ENCODE peak calls at places on chromosomes 1 and 21, in four cellular contexts. T, H, I and R are unnamed samples.

GRCh38 chr1:185734929-185735666 is 907 bp downstream of the HMCN1 start:
- DNase-seq in T (no peak), H (no peak), I (no peak), R (no peak)

GRCh38 chr1:208120426-208120790 is 123.8 kb downstream of the PLXNA2 start:
- DNase-seq in T (no peak), H (no peak), I (no peak), R (no peak)

GRCh38 chr1:23795676-23796465 is 4.7 kb downstream of the GALE start:
- DNase-seq in T (no peak), H (no peak), I (no peak), R (no peak)

GRCh38 chr1:31428436-31429221 is 15.6 kb downstream of the SERINC2 start:
- DNase-seq in T (no peak), H (no peak), I (no peak), R (no peak)

GRCh38 chr21:42558846-42559245 is 45.2 kb downstream of the SLC37A1 start:
- DNase-seq in T (no peak), H (no peak), I (no peak), R (no peak)

GRCh38 chr1:208103821-208104513 is 140.2 kb downstream of the PLXNA2 start:
- DNase-seq in T (no peak), H (no peak), I (no peak), R (no peak)

GRCh38 chr1:180098242-180098995 is 56.2 kb upstream of the QSOX1 start:
- DNase-seq in T (no peak), H (no peak), I (peak), R (no peak)

GRCh38 chr21:16945580-16945979 is 567.3 kb upstream of the CXADR start:
- DNase-seq in T (no peak), H (no peak), I (no peak), R (no peak)

GRCh38 chr1:41868241-41868953 is 50.3 kb downstream of the HIVEP3 start:
- DNase-seq in T (peak), H (no peak), I (no peak), R (peak)

GRCh38 chr1:200448034-200448762 is 38.4 kb upstream of the ZNF281 start:
- DNase-seq in T (peak), H (no peak), I (no peak), R (peak)

GRCh38 chr1:162561616-162562451 is at the start of gene UAP1:
- DNase-seq in T (peak), H (no peak), I (peak), R (no peak)

GRCh38 chr1:146034976-146035469 is 13.5 kb upstream of the HJV start:
- DNase-seq in T (peak), H (no peak), I (no peak), R (no peak)

DNA sequence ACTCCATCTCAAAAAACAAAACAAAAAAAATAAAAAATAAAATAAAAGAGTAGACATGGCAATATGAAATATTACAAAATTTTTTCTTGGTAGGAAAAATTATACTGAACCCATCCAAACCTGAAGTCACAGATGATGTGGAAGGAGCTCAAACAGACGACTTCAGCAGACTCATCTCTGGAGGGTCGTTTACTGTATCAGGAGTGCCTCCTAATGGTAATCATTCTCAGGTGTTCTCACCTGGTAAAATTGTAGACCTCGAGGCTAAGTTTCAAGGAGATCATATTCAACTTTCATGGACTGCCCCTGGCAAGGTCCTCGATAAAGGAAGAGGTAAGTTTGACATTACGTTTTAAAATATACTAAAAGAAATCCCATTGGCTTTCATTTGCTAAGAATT is 54.3 kb upstream of the SH3GLB1 start:
- DNase-seq in T (no peak), H (no peak), I (no peak), R (no peak)
- TF ChIP-seq CTCF in T (no peak), H (no peak), I (no peak), R (no peak)

DNA sequence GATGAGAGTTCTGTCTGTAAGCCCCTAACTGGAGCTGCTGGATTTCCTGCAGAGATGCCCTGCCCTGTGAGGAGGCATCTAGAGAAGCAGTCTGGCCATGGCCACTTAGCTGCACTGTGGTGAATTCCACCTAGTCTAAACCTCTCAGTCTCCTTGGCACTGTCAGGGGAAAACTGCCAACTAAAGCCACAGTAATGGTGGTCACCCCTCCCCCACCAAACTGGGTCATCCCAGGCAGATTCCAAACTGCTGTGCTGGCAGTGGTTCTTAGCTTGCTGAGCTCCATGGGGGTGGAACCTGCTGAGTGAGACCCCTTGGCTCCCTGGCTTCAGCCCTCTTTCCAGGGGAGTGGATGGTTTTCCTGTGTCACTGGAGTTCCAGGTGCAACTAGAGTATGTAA is 740.6 kb downstream of the RWDD3 start:
- DNase-seq in T (no peak), H (no peak), I (no peak), R (no peak)
- TF ChIP-seq CTCF in T (no peak), H (no peak), I (no peak), R (no peak)

GRCh38 chr1:54273837-54274192 is 73.8 kb downstream of the MRPL37 start:
- DNase-seq in T (no peak), H (no peak), I (no peak), R (no peak)

GRCh38 chr1:54274448-54274847 is 74.5 kb downstream of the MRPL37 start:
- DNase-seq in T (no peak), H (no peak), I (no peak), R (no peak)

GRCh38 chr1:54274881-54275280 is 74.9 kb downstream of the MRPL37 start:
- DNase-seq in T (no peak), H (no peak), I (no peak), R (no peak)

GRCh38 chr1:54276617-54277450 is 76.9 kb downstream of the MRPL37 start:
- DNase-seq in T (no peak), H (no peak), I (no peak), R (no peak)

DNA sequence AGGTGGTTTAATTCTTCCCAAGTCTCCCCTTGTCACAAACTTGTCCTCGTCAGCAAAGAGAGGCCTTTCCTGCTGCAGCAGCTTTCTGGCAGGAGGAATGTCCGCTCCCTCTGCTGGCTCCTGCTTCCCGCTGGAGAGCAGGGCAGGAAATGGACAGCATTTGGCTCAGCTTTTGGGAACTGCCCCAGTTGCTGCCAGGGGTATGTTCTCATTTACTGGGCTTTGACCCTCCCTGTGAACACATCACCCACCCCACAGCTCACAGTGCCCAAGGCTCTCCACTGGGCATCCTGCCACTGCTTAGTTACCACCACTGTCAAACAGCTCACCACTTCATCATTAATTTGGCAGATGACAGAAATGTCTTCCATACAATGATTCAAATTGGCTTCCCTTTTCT is 75.4 kb downstream of the MRPL37 start:
- DNase-seq in T (no peak), H (peak), I (peak), R (no peak)
- TF ChIP-seq CTCF in T (no peak), H (no peak), I (no peak), R (no peak)

GRCh38 chr1:181768930-181769280 is 285.6 kb downstream of the CACNA1E start:
- DNase-seq in T (no peak), H (no peak), I (no peak), R (no peak)

GRCh38 chr1:181765627-181766026 is 282.3 kb downstream of the CACNA1E start:
- DNase-seq in T (no peak), H (no peak), I (no peak), R (no peak)

GRCh38 chr1:181767001-181767708 is 283.8 kb downstream of the CACNA1E start:
- DNase-seq in T (no peak), H (no peak), I (no peak), R (no peak)

GRCh38 chr1:181769846-181770245 is 286.5 kb downstream of the CACNA1E start:
- DNase-seq in T (no peak), H (no peak), I (no peak), R (no peak)

GRCh38 chr1:181768216-181768929 is 285.1 kb downstream of the CACNA1E start:
- DNase-seq in T (no peak), H (no peak), I (no peak), R (peak)
- TF ChIP-seq CTCF in T (no peak), H (no peak), I (no peak), R (no peak)

GRCh38 chr1:220890582-220890981 is 11.3 kb downstream of the HLX start:
- DNase-seq in T (no peak), H (no peak), I (no peak), R (peak)

GRCh38 chr1:220892997-220893700 is 13.9 kb downstream of the HLX start:
- DNase-seq in T (no peak), H (no peak), I (no peak), R (no peak)

GRCh38 chr1:220893701-220894024 is 14.4 kb downstream of the HLX start:
- DNase-seq in T (no peak), H (no peak), I (no peak), R (peak)

GRCh38 chr1:220891221-220892085 is 12.2 kb downstream of the HLX start:
- DNase-seq in T (no peak), H (no peak), I (no peak), R (peak)

GRCh38 chr1:220892086-220892376 is 12.8 kb downstream of the HLX start:
- DNase-seq in T (no peak), H (no peak), I (no peak), R (peak)
- TF ChIP-seq CTCF in T (no peak), H (no peak), I (no peak), R (no peak)

GRCh38 chr1:117531222-117531621 is 74.6 kb upstream of the TENT5C start:
- DNase-seq in T (no peak), H (no peak), I (no peak), R (no peak)

GRCh38 chr1:117527111-117527510 is 78.7 kb upstream of the TENT5C start:
- DNase-seq in T (no peak), H (no peak), I (no peak), R (no peak)

GRCh38 chr1:117534995-117535467 is 70.8 kb upstream of the TENT5C start:
- DNase-seq in T (peak), H (peak), I (peak), R (peak)

GRCh38 chr1:117527566-117528102 is 78.2 kb upstream of the TENT5C start:
- DNase-seq in T (no peak), H (no peak), I (peak), R (no peak)

DNA sequence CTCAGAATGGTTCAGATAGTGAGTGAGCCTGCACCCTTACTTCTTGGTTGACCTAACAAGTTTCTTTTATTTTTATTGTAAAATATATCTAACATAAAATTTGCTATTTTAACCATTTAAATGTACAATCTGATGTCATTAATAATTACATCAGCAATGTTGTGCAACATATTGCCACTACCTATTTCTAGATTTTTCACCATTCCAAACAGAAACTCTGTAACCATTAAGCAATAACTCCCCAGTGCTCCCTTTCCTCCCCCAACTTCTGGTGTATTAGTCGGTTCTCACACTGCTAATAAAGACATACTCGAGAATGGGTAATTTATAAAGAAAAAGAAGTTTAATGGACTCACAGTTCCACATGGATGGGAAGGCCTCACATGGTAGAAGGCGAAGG is 76.2 kb upstream of the TENT5C start:
- DNase-seq in T (no peak), H (no peak), I (no peak), R (no peak)
- TF ChIP-seq CTCF in T (no peak), H (no peak), I (no peak), R (no peak)

DNA sequence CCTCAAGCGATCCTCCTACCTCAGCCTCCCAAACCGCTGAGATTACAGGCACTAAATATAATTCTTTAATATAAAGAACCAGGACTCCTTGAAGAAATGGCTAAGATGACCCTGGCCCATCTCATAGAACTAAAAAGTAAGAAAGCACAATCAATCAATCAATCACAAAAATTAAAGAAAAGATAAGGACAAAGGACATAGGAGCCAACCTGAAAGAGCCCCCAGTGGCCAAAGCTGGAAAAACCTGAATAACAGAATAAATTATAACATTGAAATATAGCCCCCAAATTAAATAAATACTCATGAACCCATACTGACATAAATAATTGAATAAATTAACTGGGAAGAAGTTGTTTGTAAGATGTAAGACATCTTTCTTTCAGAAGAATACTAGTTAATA is 8.9 kb downstream of the NUP210L start:
- DNase-seq in T (peak), H (no peak), I (no peak), R (no peak)
- TF ChIP-seq CTCF in T (peak), H (peak), I (peak), R (peak)

GRCh38 chr1:161069731-161070270 is at the start of gene ARHGAP30:
- DNase-seq in T (peak), H (no peak), I (no peak), R (peak)
- TF ChIP-seq CTCF in T (no peak), H (no peak), I (no peak), R (no peak)

DNA sequence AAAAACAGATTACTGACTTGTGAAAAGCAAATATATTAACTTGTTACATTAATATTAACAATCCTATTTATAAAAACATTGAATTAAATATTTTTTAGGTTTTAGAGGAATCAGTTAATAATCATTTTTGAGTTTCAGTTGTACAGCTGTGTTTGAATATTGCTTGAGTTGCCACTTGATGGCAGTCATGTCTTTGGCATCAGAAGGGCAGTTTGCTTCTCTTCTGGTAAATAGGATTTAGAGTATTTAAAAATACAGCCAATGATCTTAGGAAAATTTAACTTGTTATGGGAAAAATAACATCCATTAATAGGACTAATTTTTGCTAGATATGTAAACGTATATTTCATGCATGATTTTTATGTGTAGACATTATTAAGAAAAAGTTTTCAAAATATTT is 234.1 kb downstream of the NCAM2 start:
- DNase-seq in T (peak), H (peak), I (peak), R (no peak)
- TF ChIP-seq CTCF in T (peak), H (peak), I (peak), R (peak)